ENCODE peak calls at places on chromosomes 11 and 22, in nine cellular contexts. One of them, this sample, is unnamed. For H3K4me1, the result is how much of the 10 kb centered on the place peaks cover.

GRCh38 chr22:23315341-23315917 is 135.1 kb downstream of the BCR start:
- DNase-seq in endodermal cell: peak
- DNase-seq in MM.1S: peak
- DNase-seq in CD8-positive, alpha-beta memory T cell: no peak
- DNase-seq in A549: peak
- DNase-seq in Panc1: no peak
- DNase-seq in mesendoderm: peak
- DNase-seq in body of pancreas: peak
- DNase-seq in stomach: peak
- DNase-seq in this sample: peak

GRCh38 chr22:36510966-36511881 is 4.4 kb upstream of the FOXRED2 start:
- DNase-seq in endodermal cell: peak
- DNase-seq in MM.1S: no peak
- DNase-seq in CD8-positive, alpha-beta memory T cell: no peak
- DNase-seq in A549: peak
- DNase-seq in Panc1: no peak
- DNase-seq in mesendoderm: peak
- DNase-seq in body of pancreas: peak
- DNase-seq in stomach: no peak
- DNase-seq in this sample: no peak

GRCh38 chr22:25076281-25076680 is 123.4 kb upstream of the CRYBB3 start:
- DNase-seq in endodermal cell: no peak
- DNase-seq in MM.1S: no peak
- DNase-seq in CD8-positive, alpha-beta memory T cell: no peak
- DNase-seq in A549: no peak
- DNase-seq in Panc1: no peak
- DNase-seq in mesendoderm: peak
- DNase-seq in body of pancreas: no peak
- DNase-seq in stomach: no peak
- DNase-seq in this sample: no peak

GRCh38 chr11:82405392-82405791 is 328.3 kb downstream of the FAM181B start:
- DNase-seq in endodermal cell: peak
- DNase-seq in MM.1S: no peak
- DNase-seq in CD8-positive, alpha-beta memory T cell: no peak
- DNase-seq in A549: no peak
- DNase-seq in Panc1: no peak
- DNase-seq in mesendoderm: peak
- DNase-seq in body of pancreas: no peak
- DNase-seq in stomach: no peak
- DNase-seq in this sample: no peak

GRCh38 chr22:26847816-26848215 is 190.4 kb downstream of the MIAT start:
- DNase-seq in endodermal cell: peak
- DNase-seq in MM.1S: no peak
- DNase-seq in CD8-positive, alpha-beta memory T cell: no peak
- DNase-seq in A549: no peak
- DNase-seq in Panc1: no peak
- DNase-seq in mesendoderm: no peak
- DNase-seq in body of pancreas: no peak
- DNase-seq in stomach: no peak
- DNase-seq in this sample: no peak

GRCh38 chr11:72238040-72238450 is 5.9 kb downstream of the PHOX2A start:
- DNase-seq in endodermal cell: peak
- DNase-seq in MM.1S: peak
- DNase-seq in CD8-positive, alpha-beta memory T cell: peak
- DNase-seq in A549: peak
- DNase-seq in Panc1: peak
- DNase-seq in mesendoderm: peak
- DNase-seq in body of pancreas: peak
- DNase-seq in stomach: peak
- DNase-seq in this sample: no peak

GRCh38 chr11:114379394-114380069 is 20.8 kb downstream of the C11orf71 start:
- DNase-seq in endodermal cell: no peak
- DNase-seq in MM.1S: no peak
- DNase-seq in CD8-positive, alpha-beta memory T cell: no peak
- DNase-seq in A549: no peak
- DNase-seq in Panc1: no peak
- DNase-seq in mesendoderm: no peak
- DNase-seq in body of pancreas: no peak
- DNase-seq in stomach: no peak
- DNase-seq in this sample: no peak

GRCh38 chr11:60946601-60947265 is 5.2 kb downstream of the SLC15A3 start:
- DNase-seq in endodermal cell: no peak
- DNase-seq in MM.1S: no peak
- DNase-seq in CD8-positive, alpha-beta memory T cell: no peak
- DNase-seq in A549: no peak
- DNase-seq in Panc1: no peak
- DNase-seq in mesendoderm: no peak
- DNase-seq in body of pancreas: no peak
- DNase-seq in stomach: no peak
- DNase-seq in this sample: no peak

GRCh38 chr22:49502126-49502826 is 325.4 kb downstream of the BRD1 start:
- DNase-seq in endodermal cell: peak
- DNase-seq in MM.1S: no peak
- DNase-seq in CD8-positive, alpha-beta memory T cell: no peak
- DNase-seq in A549: peak
- DNase-seq in Panc1: no peak
- DNase-seq in mesendoderm: peak
- DNase-seq in body of pancreas: no peak
- DNase-seq in stomach: no peak
- DNase-seq in this sample: no peak

GRCh38 chr11:126357055-126357962 is 1.8 kb downstream of the ST3GAL4 start:
- DNase-seq in endodermal cell: no peak
- DNase-seq in MM.1S: no peak
- DNase-seq in CD8-positive, alpha-beta memory T cell: no peak
- DNase-seq in A549: no peak
- DNase-seq in Panc1: no peak
- DNase-seq in mesendoderm: no peak
- DNase-seq in body of pancreas: no peak
- DNase-seq in stomach: no peak
- DNase-seq in this sample: no peak

GRCh38 chr11:130765369-130765768 is 150.9 kb downstream of the SNX19 start:
- DNase-seq in endodermal cell: peak
- DNase-seq in MM.1S: no peak
- DNase-seq in CD8-positive, alpha-beta memory T cell: no peak
- DNase-seq in A549: no peak
- DNase-seq in Panc1: no peak
- DNase-seq in mesendoderm: no peak
- DNase-seq in body of pancreas: no peak
- DNase-seq in stomach: no peak
- DNase-seq in this sample: no peak

GRCh38 chr11:69180726-69181125 is 25.0 kb downstream of the SMIM38 start:
- DNase-seq in endodermal cell: no peak
- DNase-seq in MM.1S: no peak
- DNase-seq in CD8-positive, alpha-beta memory T cell: no peak
- DNase-seq in A549: no peak
- DNase-seq in Panc1: no peak
- DNase-seq in mesendoderm: no peak
- DNase-seq in body of pancreas: no peak
- DNase-seq in stomach: no peak
- DNase-seq in this sample: no peak

GRCh38 chr11:58900479-58901420 is 38.5 kb upstream of the GLYATL1 start:
- DNase-seq in endodermal cell: peak
- DNase-seq in MM.1S: peak
- DNase-seq in CD8-positive, alpha-beta memory T cell: no peak
- DNase-seq in A549: peak
- DNase-seq in Panc1: peak
- DNase-seq in mesendoderm: peak
- DNase-seq in body of pancreas: peak
- DNase-seq in stomach: peak
- DNase-seq in this sample: no peak

GRCh38 chr11:71185411-71185810 is 67.0 kb downstream of the SHANK2 start:
- DNase-seq in endodermal cell: no peak
- DNase-seq in MM.1S: no peak
- DNase-seq in CD8-positive, alpha-beta memory T cell: no peak
- DNase-seq in A549: no peak
- DNase-seq in Panc1: no peak
- DNase-seq in mesendoderm: no peak
- DNase-seq in body of pancreas: no peak
- DNase-seq in stomach: no peak
- DNase-seq in this sample: no peak

GRCh38 chr11:47332303-47332711 is 20.2 kb downstream of the MYBPC3 start:
- DNase-seq in endodermal cell: no peak
- DNase-seq in MM.1S: no peak
- DNase-seq in CD8-positive, alpha-beta memory T cell: no peak
- DNase-seq in A549: no peak
- DNase-seq in Panc1: no peak
- DNase-seq in mesendoderm: no peak
- DNase-seq in body of pancreas: no peak
- DNase-seq in stomach: no peak
- DNase-seq in this sample: peak

GRCh38 chr22:36860821-36861659 is at the start of gene NCF4:
- DNase-seq in endodermal cell: no peak
- DNase-seq in MM.1S: peak
- DNase-seq in CD8-positive, alpha-beta memory T cell: no peak
- DNase-seq in A549: no peak
- DNase-seq in Panc1: no peak
- DNase-seq in mesendoderm: no peak
- DNase-seq in body of pancreas: peak
- DNase-seq in stomach: peak
- DNase-seq in this sample: no peak

GRCh38 chr11:721913-722811 is 16.1 kb downstream of the EPS8L2 start:
- DNase-seq in endodermal cell: no peak
- DNase-seq in MM.1S: peak
- DNase-seq in CD8-positive, alpha-beta memory T cell: peak
- DNase-seq in A549: no peak
- DNase-seq in Panc1: no peak
- DNase-seq in mesendoderm: no peak
- DNase-seq in body of pancreas: no peak
- DNase-seq in stomach: no peak
- DNase-seq in this sample: no peak

GRCh38 chr11:70790671-70791300 is 392.5 kb downstream of the CTTN start:
- DNase-seq in endodermal cell: peak
- DNase-seq in MM.1S: no peak
- DNase-seq in CD8-positive, alpha-beta memory T cell: no peak
- DNase-seq in A549: no peak
- DNase-seq in Panc1: no peak
- DNase-seq in mesendoderm: peak
- DNase-seq in body of pancreas: no peak
- DNase-seq in stomach: no peak
- DNase-seq in this sample: peak

GRCh38 chr11:27233654-27234042 is 129.4 kb downstream of the CCDC34 start:
- DNase-seq in endodermal cell: no peak
- DNase-seq in MM.1S: no peak
- DNase-seq in CD8-positive, alpha-beta memory T cell: no peak
- DNase-seq in A549: no peak
- DNase-seq in Panc1: no peak
- DNase-seq in mesendoderm: no peak
- DNase-seq in body of pancreas: no peak
- DNase-seq in stomach: no peak
- DNase-seq in this sample: no peak

GRCh38 chr11:57324154-57324885 is 432 bp downstream of the TNKS1BP1 start:
- DNase-seq in endodermal cell: peak
- DNase-seq in MM.1S: no peak
- DNase-seq in CD8-positive, alpha-beta memory T cell: no peak
- DNase-seq in A549: peak
- DNase-seq in Panc1: no peak
- DNase-seq in mesendoderm: peak
- DNase-seq in body of pancreas: peak
- DNase-seq in stomach: peak
- DNase-seq in this sample: peak

GRCh38 chr11:35365395-35365794 is 54.0 kb downstream of the SLC1A2 start:
- DNase-seq in endodermal cell: no peak
- DNase-seq in MM.1S: no peak
- DNase-seq in CD8-positive, alpha-beta memory T cell: no peak
- DNase-seq in A549: no peak
- DNase-seq in Panc1: no peak
- DNase-seq in mesendoderm: no peak
- DNase-seq in body of pancreas: no peak
- DNase-seq in stomach: no peak
- DNase-seq in this sample: no peak
- H3K27ac ChIP-seq in endodermal cell: no peak
- H3K27ac ChIP-seq in MM.1S: no peak
- H3K27ac ChIP-seq in CD8-positive, alpha-beta memory T cell: no peak
- H3K27ac ChIP-seq in A549: peak
- H3K27ac ChIP-seq in Panc1: no peak
- H3K27ac ChIP-seq in mesendoderm: no peak
- H3K27ac ChIP-seq in body of pancreas: no peak
- H3K27ac ChIP-seq in stomach: no peak
- H3K27ac ChIP-seq in this sample: no peak

GRCh38 chr11:32427616-32427934 is 7.8 kb downstream of the WT1 start:
- DNase-seq in endodermal cell: no peak
- DNase-seq in MM.1S: no peak
- DNase-seq in CD8-positive, alpha-beta memory T cell: no peak
- DNase-seq in A549: no peak
- DNase-seq in Panc1: no peak
- DNase-seq in mesendoderm: no peak
- DNase-seq in body of pancreas: no peak
- DNase-seq in stomach: no peak
- DNase-seq in this sample: no peak
- H3K4me3 ChIP-seq in endodermal cell: peak
- H3K4me3 ChIP-seq in MM.1S: no peak
- H3K4me3 ChIP-seq in CD8-positive, alpha-beta memory T cell: no peak
- H3K4me3 ChIP-seq in A549: no peak
- H3K4me3 ChIP-seq in Panc1: no peak
- H3K4me3 ChIP-seq in mesendoderm: no peak
- H3K4me3 ChIP-seq in body of pancreas: no peak
- H3K4me3 ChIP-seq in stomach: no peak
- H3K4me3 ChIP-seq in this sample: no peak

DNA sequence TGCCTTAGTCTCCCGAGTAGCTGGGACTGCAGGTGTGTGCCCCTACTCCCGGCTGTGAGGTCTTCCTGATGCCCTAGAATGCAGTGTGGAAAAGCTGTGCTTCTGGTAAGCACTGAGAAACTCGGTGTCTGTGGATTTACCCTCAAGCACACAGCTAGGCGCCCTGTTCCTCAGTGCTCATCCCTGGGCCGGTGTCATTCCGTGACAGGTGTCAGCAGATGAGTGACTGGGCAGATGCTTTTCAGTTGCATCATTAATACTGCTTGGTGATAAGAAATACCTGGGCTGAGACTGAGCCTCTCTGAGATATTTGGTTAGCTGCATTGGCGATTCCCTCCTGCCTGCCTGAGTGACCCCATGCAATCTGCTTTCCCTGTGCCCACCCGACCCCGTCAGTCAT is 21.8 kb downstream of the FAM118A start:
- DNase-seq in endodermal cell: no peak
- DNase-seq in MM.1S: no peak
- DNase-seq in CD8-positive, alpha-beta memory T cell: no peak
- DNase-seq in A549: no peak
- DNase-seq in Panc1: no peak
- DNase-seq in mesendoderm: no peak
- DNase-seq in body of pancreas: no peak
- DNase-seq in stomach: no peak
- DNase-seq in this sample: no peak
- H3K4me1 ChIP-seq in endodermal cell: under half
- H3K4me1 ChIP-seq in MM.1S: under half
- H3K4me1 ChIP-seq in CD8-positive, alpha-beta memory T cell: under half
- H3K4me1 ChIP-seq in A549: under half
- H3K4me1 ChIP-seq in Panc1: under half
- H3K4me1 ChIP-seq in mesendoderm: under half
- H3K4me1 ChIP-seq in body of pancreas: under half
- H3K4me1 ChIP-seq in stomach: under half
- H3K4me1 ChIP-seq in this sample: under half

DNA sequence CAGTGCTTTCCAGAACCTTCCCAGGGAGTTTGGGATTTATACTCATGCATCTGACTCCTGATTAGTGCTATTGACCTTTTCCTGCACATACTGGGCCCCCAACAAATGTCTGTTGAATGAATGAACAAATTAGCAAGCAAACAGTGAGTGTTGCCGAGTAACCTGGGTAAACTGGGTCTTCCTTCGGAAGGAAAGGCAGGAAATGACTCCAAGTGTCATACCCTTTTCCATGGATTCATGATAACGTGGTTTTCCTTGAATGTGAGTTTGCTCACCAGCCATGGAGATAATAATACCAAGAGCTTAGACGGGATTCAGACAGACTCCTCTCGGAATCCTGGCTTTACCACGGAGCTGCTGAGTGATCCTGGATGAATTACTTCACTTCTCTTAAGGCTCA is 16.7 kb downstream of the TECTA start:
- DNase-seq in endodermal cell: no peak
- DNase-seq in MM.1S: no peak
- DNase-seq in CD8-positive, alpha-beta memory T cell: no peak
- DNase-seq in A549: no peak
- DNase-seq in Panc1: no peak
- DNase-seq in mesendoderm: peak
- DNase-seq in body of pancreas: no peak
- DNase-seq in stomach: no peak
- DNase-seq in this sample: no peak
- H3K27ac ChIP-seq in endodermal cell: no peak
- H3K27ac ChIP-seq in MM.1S: no peak
- H3K27ac ChIP-seq in CD8-positive, alpha-beta memory T cell: no peak
- H3K27ac ChIP-seq in A549: no peak
- H3K27ac ChIP-seq in Panc1: no peak
- H3K27ac ChIP-seq in mesendoderm: no peak
- H3K27ac ChIP-seq in body of pancreas: no peak
- H3K27ac ChIP-seq in stomach: no peak
- H3K27ac ChIP-seq in this sample: no peak